ENCODE peak calls at places on chromosomes 13 and 19, in five cellular contexts. R is GM12878, J is endothelial cell of umbilical vein, A is HepG2, C is K562. F is an unnamed sample.

GRCh38 chr19:3466630-3467029 is 13.7 kb downstream of the SMIM24 start:
- DNase-seq in A (no peak), C (no peak), R (no peak), J (no peak), F (no peak)

GRCh38 chr13:23321534-23322241 is 111.8 kb downstream of the SACS start:
- DNase-seq in A (peak; percentile 11), J (peak; percentile 92), C (no peak), R (peak; percentile 35), F (peak; percentile 49)

GRCh38 chr19:16113727-16114126 is 2.0 kb downstream of the RAB8A start:
- DNase-seq in C (no peak), R (no peak), A (no peak), J (no peak), F (no peak)

GRCh38 chr13:111937763-111938375 is 129.1 kb upstream of the SOX1 start:
- DNase-seq in J (no peak), A (no peak), C (no peak), R (no peak), F (no peak)

GRCh38 chr13:110426745-110427144 is 119.7 kb downstream of the COL4A2 start:
- DNase-seq in R (no peak), J (no peak), C (no peak), A (no peak), F (no peak)

GRCh38 chr19:16524991-16525734 is 17.1 kb downstream of the CHERP start:
- DNase-seq in J (no peak), R (no peak), C (no peak), A (no peak), F (no peak)

GRCh38 chr13:101026328-101026727 is 351.7 kb upstream of the TMTC4 start:
- DNase-seq in J (no peak), R (no peak), A (no peak), C (no peak), F (no peak)

GRCh38 chr13:75762066-75762937 is 126.2 kb downstream of the LMO7 start:
- DNase-seq in C (no peak), J (peak; percentile 76), A (peak; percentile 15), R (peak; percentile 84), F (no peak)

GRCh38 chr13:32316476-32316875 is 1.2 kb downstream of the BRCA2 start:
- DNase-seq in A (no peak), R (no peak), J (no peak), C (no peak), F (no peak)

GRCh38 chr19:55455576-55456235 is 5.7 kb downstream of the ISOC2 start:
- DNase-seq in C (no peak), A (no peak), R (no peak), J (no peak), F (no peak)

GRCh38 chr13:90918551-90918950 is 428.9 kb upstream of the MIR17HG start:
- DNase-seq in A (no peak), R (no peak), J (no peak), C (no peak), F (peak; percentile 59)

GRCh38 chr19:51194527-51195315 is 30.2 kb upstream of the CD33 start:
- DNase-seq in J (no peak), R (peak; percentile 30), C (no peak), A (no peak), F (no peak)

GRCh38 chr19:21468791-21469190 is 36.6 kb upstream of the ZNF429 start:
- DNase-seq in C (no peak), R (no peak), A (no peak), J (no peak), F (no peak)

GRCh38 chr13:106497079-106497478 is 38.4 kb downstream of the EFNB2 start:
- DNase-seq in R (no peak), J (no peak), C (no peak), A (no peak), F (no peak)

GRCh38 chr13:106500450-106500849 is 35.0 kb downstream of the EFNB2 start:
- DNase-seq in A (no peak), J (no peak), C (no peak), R (no peak), F (no peak)

GRCh38 chr13:106498571-106498970 is 36.9 kb downstream of the EFNB2 start:
- DNase-seq in J (no peak), C (no peak), R (no peak), A (no peak), F (no peak)

GRCh38 chr13:106498158-106498557 is 37.3 kb downstream of the EFNB2 start:
- DNase-seq in A (no peak), J (no peak), C (no peak), R (no peak), F (no peak)

GRCh38 chr13:106499905-106500304 is 35.6 kb downstream of the EFNB2 start:
- DNase-seq in R (peak; percentile 15), A (no peak), C (peak; percentile 5), J (no peak), F (no peak)
- TF ChIP-seq MYC in R (no peak), A (no peak), C (no peak), J (no peak), F (no peak)

DNA sequence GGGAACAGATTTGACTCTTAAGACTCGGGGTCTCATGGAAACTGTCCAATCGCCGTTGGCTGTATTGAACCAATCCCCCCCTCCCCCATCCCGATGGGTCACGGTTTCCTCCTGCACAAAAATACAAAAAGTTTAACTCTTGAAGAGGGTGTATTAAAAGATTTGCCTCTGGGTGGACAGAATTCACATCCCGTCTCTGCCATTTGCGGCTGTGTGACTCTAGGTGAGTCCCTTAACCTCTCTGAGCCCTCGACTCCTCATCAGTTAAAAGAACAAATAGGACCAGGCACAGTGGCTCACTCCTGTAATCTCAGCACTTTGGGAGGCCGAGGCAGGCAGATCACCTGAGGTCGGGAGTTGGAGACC is 31.3 kb upstream of the FEM1A start:
- DNase-seq in R (no peak), J (no peak), A (no peak), C (no peak), F (no peak)
- H3K27ac ChIP-seq in R (no peak overlapping the region), J (no peak overlapping the region), A (no peak overlapping the region), C (no peak overlapping the region), F (peak overlapping the region; percentile 29)

GRCh38 chr13:83895994-83896580 is 13.8 kb upstream of the SLITRK1 start:
- DNase-seq in A (no peak), C (no peak), J (no peak), R (no peak), F (no peak)
- TF ChIP-seq MYC in A (no peak), C (no peak), J (no peak), R (no peak), F (no peak)

GRCh38 chr19:47019431-47020041 is at the start of gene NPAS1:
- DNase-seq in A (no peak), J (no peak), R (no peak), C (peak; percentile 66), F (no peak)

GRCh38 chr19:47020132-47020805 is 632 bp downstream of the NPAS1 start:
- DNase-seq in A (no peak), J (no peak), R (no peak), C (no peak), F (no peak)

GRCh38 chr19:47022140-47022536 is 2.5 kb downstream of the NPAS1 start:
- DNase-seq in R (no peak), J (no peak), C (no peak), A (no peak), F (no peak)

GRCh38 chr19:47021536-47022139 is 2.0 kb downstream of the NPAS1 start:
- DNase-seq in C (no peak), J (no peak), R (no peak), A (no peak), F (no peak)

GRCh38 chr19:47020992-47021496 is 1.4 kb downstream of the NPAS1 start:
- DNase-seq in J (no peak), C (peak; percentile 55), R (no peak), A (no peak), F (peak; percentile 65)
- H3K27ac ChIP-seq in J (no peak overlapping the region), C (no peak overlapping the region), R (no peak overlapping the region), A (no peak overlapping the region), F (peak overlapping the region; percentile 70)

GRCh38 chr19:800360-801029 is 3.2 kb downstream of the PTBP1 start:
- DNase-seq in A (peak; percentile 70), C (no peak), J (peak; percentile 23), R (no peak), F (no peak)
- TF ChIP-seq MYC in A (no peak), C (no peak), J (no peak), R (no peak), F (no peak)

GRCh38 chr19:49141352-49141751 is 13.8 kb downstream of the HRC start:
- DNase-seq in C (no peak), R (no peak), J (no peak), A (no peak), F (no peak)

GRCh38 chr19:49140951-49141350 is 14.2 kb downstream of the HRC start:
- DNase-seq in A (no peak), C (no peak), R (no peak), J (no peak), F (no peak)

GRCh38 chr19:49147923-49148682 is 7.1 kb downstream of the HRC start:
- DNase-seq in A (no peak), R (no peak), C (peak; percentile 77), J (peak; percentile 50), F (no peak)

GRCh38 chr19:49145485-49146407 is 9.4 kb downstream of the HRC start:
- DNase-seq in R (peak; percentile 13), J (peak; percentile 77), C (peak; percentile 88), A (peak; percentile 48), F (peak; percentile 95)

DNA sequence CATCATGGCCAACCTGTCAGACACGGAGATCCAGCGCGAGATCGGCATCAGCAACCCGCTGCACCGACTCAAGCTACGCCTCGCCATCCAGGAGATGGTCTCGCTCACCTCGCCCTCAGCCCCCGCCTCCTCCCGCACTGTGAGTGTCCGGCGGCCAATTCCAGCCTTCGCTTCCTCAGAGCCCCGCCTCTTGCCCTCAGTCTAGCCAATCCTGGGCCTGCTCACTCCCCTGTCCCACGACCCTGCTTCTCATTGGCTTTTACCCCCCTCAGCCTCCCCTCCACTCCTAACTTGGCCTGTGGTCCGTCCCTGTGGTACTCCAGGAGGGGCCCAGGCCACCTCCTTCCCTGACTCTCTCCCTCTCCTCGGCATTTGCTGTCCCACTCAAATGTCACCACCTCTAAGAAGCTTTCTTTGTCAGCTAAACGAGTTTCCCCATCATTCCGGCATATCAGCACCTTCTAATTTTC is 12.3 kb downstream of the HRC start:
- DNase-seq in R (no peak), C (peak; percentile 97), A (no peak), J (peak; percentile 92), F (peak; percentile 93)
- H3K27ac ChIP-seq in R (no peak overlapping the region), C (peak overlapping the region; percentile 43), A (no peak overlapping the region), J (no peak overlapping the region), F (peak overlapping the region; percentile 53)

GRCh38 chr19:57786286-57786685 is 16.8 kb downstream of the ZNF586 start:
- DNase-seq in C (no peak), A (no peak), R (no peak), J (no peak), F (no peak)

GRCh38 chr19:57789288-57789687 is 19.8 kb downstream of the ZNF586 start:
- DNase-seq in A (no peak), R (no peak), J (no peak), C (no peak), F (no peak)

GRCh38 chr19:57788114-57788692 is 18.7 kb downstream of the ZNF586 start:
- DNase-seq in C (no peak), J (no peak), A (no peak), R (no peak), F (no peak)

GRCh38 chr19:57786906-57787305 is 17.4 kb downstream of the ZNF586 start:
- DNase-seq in R (no peak), A (no peak), C (no peak), J (no peak), F (no peak)
- TF ChIP-seq MYC in R (no peak), A (no peak), C (no peak), J (no peak), F (no peak)